ENCODE peak calls at places on chromosomes 16 and 17, in four cellular contexts. One of them, this sample, is unnamed.

GRCh38 chr17:75077072-75077489 is 10.7 kb upstream of the SLC16A5 start:
- DNase-seq in IMR-90: no peak
- DNase-seq in K562: no peak
- DNase-seq in HepG2: peak
- DNase-seq in this sample: no peak

GRCh38 chr16:16110111-16110490 is 113.2 kb downstream of the ABCC6 start:
- DNase-seq in IMR-90: no peak
- DNase-seq in K562: no peak
- DNase-seq in HepG2: no peak
- DNase-seq in this sample: no peak

GRCh38 chr17:19996502-19996901 is 12.7 kb upstream of the SPECC1 start:
- DNase-seq in IMR-90: no peak
- DNase-seq in K562: no peak
- DNase-seq in HepG2: no peak
- DNase-seq in this sample: no peak

GRCh38 chr17:55420776-55421178 is 858 bp downstream of the MMD start:
- DNase-seq in IMR-90: no peak
- DNase-seq in K562: peak
- DNase-seq in HepG2: no peak
- DNase-seq in this sample: no peak

GRCh38 chr17:10105513-10106001 is 92.8 kb downstream of the GAS7 start:
- DNase-seq in IMR-90: peak
- DNase-seq in K562: no peak
- DNase-seq in HepG2: no peak
- DNase-seq in this sample: no peak

GRCh38 chr17:72362466-72363335 is 241.9 kb downstream of the SOX9 start:
- DNase-seq in IMR-90: peak
- DNase-seq in K562: no peak
- DNase-seq in HepG2: peak
- DNase-seq in this sample: peak

GRCh38 chr16:19912445-19913305 is 28.0 kb upstream of the GPRC5B start:
- DNase-seq in IMR-90: peak
- DNase-seq in K562: no peak
- DNase-seq in HepG2: no peak
- DNase-seq in this sample: no peak

GRCh38 chr17:35740997-35741931 is 9.8 kb downstream of the RASL10B start:
- DNase-seq in IMR-90: no peak
- DNase-seq in K562: peak
- DNase-seq in HepG2: no peak
- DNase-seq in this sample: no peak

GRCh38 chr17:8939496-8940334 is 25.8 kb downstream of the PIK3R5 start:
- DNase-seq in IMR-90: no peak
- DNase-seq in K562: no peak
- DNase-seq in HepG2: no peak
- DNase-seq in this sample: no peak

GRCh38 chr16:2480948-2481347 is 6.0 kb downstream of the TBC1D24 start:
- DNase-seq in IMR-90: no peak
- DNase-seq in K562: no peak
- DNase-seq in HepG2: no peak
- DNase-seq in this sample: no peak

GRCh38 chr16:13919330-13919682 is 648 bp upstream of the ERCC4 start:
- DNase-seq in IMR-90: peak
- DNase-seq in K562: peak
- DNase-seq in HepG2: peak
- DNase-seq in this sample: peak

GRCh38 chr16:75461575-75461974 is 2.9 kb downstream of the TMEM170A start:
- DNase-seq in IMR-90: no peak
- DNase-seq in K562: no peak
- DNase-seq in HepG2: no peak
- DNase-seq in this sample: no peak

GRCh38 chr17:41894791-41895331 is 23.9 kb downstream of the ACLY start:
- DNase-seq in IMR-90: peak
- DNase-seq in K562: no peak
- DNase-seq in HepG2: no peak
- DNase-seq in this sample: peak

GRCh38 chr16:14003119-14003570 is 68.0 kb upstream of the MRTFB start:
- DNase-seq in IMR-90: peak
- DNase-seq in K562: peak
- DNase-seq in HepG2: no peak
- DNase-seq in this sample: no peak

GRCh38 chr17:73719588-73720071 is 75.4 kb upstream of the SDK2 start:
- DNase-seq in IMR-90: no peak
- DNase-seq in K562: no peak
- DNase-seq in HepG2: peak
- DNase-seq in this sample: no peak

GRCh38 chr17:57442914-57443571 is 186.7 kb downstream of the MSI2 start:
- DNase-seq in IMR-90: no peak
- DNase-seq in K562: no peak
- DNase-seq in HepG2: no peak
- DNase-seq in this sample: peak

GRCh38 chr16:84096447-84097005 is 20.2 kb downstream of the MBTPS1 start:
- DNase-seq in IMR-90: no peak
- DNase-seq in K562: no peak
- DNase-seq in HepG2: peak
- DNase-seq in this sample: no peak
- H3K4me2 ChIP-seq in IMR-90: no peak
- H3K4me2 ChIP-seq in K562: no peak
- H3K4me2 ChIP-seq in HepG2: no peak
- H3K4me2 ChIP-seq in this sample: peak

GRCh38 chr17:77213778-77214132 is 73.0 kb downstream of the SEC14L1 start:
- DNase-seq in IMR-90: no peak
- DNase-seq in K562: no peak
- DNase-seq in HepG2: no peak
- DNase-seq in this sample: no peak

GRCh38 chr17:77214743-77215142 is 74.0 kb downstream of the SEC14L1 start:
- DNase-seq in IMR-90: peak
- DNase-seq in K562: peak
- DNase-seq in HepG2: peak
- DNase-seq in this sample: peak

GRCh38 chr17:77214328-77214727 is 73.6 kb downstream of the SEC14L1 start:
- DNase-seq in IMR-90: no peak
- DNase-seq in K562: no peak
- DNase-seq in HepG2: no peak
- DNase-seq in this sample: no peak

GRCh38 chr17:77216435-77216980 is 75.7 kb downstream of the SEC14L1 start:
- DNase-seq in IMR-90: no peak
- DNase-seq in K562: no peak
- DNase-seq in HepG2: no peak
- DNase-seq in this sample: no peak

GRCh38 chr17:77215281-77215680 is 74.5 kb downstream of the SEC14L1 start:
- DNase-seq in IMR-90: no peak
- DNase-seq in K562: no peak
- DNase-seq in HepG2: no peak
- DNase-seq in this sample: no peak
- TF ChIP-seq MAZ in IMR-90: no peak
- TF ChIP-seq MAZ in K562: no peak
- TF ChIP-seq MAZ in HepG2: no peak
- TF ChIP-seq MAZ in this sample: no peak

GRCh38 chr17:15122857-15123256 is 142.3 kb downstream of the PMP22 start:
- DNase-seq in IMR-90: no peak
- DNase-seq in K562: no peak
- DNase-seq in HepG2: no peak
- DNase-seq in this sample: no peak

GRCh38 chr17:15121426-15121825 is 143.7 kb downstream of the PMP22 start:
- DNase-seq in IMR-90: peak
- DNase-seq in K562: no peak
- DNase-seq in HepG2: no peak
- DNase-seq in this sample: no peak

GRCh38 chr17:15119928-15120327 is 145.2 kb downstream of the PMP22 start:
- DNase-seq in IMR-90: no peak
- DNase-seq in K562: no peak
- DNase-seq in HepG2: no peak
- DNase-seq in this sample: no peak

GRCh38 chr17:15123593-15124590 is 141.2 kb downstream of the PMP22 start:
- DNase-seq in IMR-90: peak
- DNase-seq in K562: no peak
- DNase-seq in HepG2: no peak
- DNase-seq in this sample: no peak

GRCh38 chr17:15124746-15125145 is 140.4 kb downstream of the PMP22 start:
- DNase-seq in IMR-90: no peak
- DNase-seq in K562: no peak
- DNase-seq in HepG2: no peak
- DNase-seq in this sample: no peak
- TF ChIP-seq SMC3 in IMR-90: no peak
- TF ChIP-seq SMC3 in K562: no peak
- TF ChIP-seq SMC3 in HepG2: no peak
- TF ChIP-seq SMC3 in this sample: no peak

DNA sequence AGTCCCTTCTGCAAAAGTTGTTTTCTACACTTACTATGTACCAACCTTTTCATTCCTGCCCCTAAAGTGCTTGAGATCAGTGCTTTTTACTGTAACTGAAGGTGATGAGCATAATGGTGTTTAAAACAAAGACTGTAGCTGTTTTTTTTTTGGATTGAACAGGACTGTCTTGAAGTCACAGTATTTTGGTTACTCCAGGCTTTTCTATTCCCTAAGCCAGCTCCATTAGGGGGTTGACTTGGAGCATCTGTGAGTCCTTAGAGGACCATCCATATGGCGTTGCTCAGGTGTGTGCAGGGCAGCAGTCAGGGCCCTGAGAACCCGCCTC is 29.0 kb upstream of the LGALS9 start:
- DNase-seq in IMR-90: no peak
- DNase-seq in K562: no peak
- DNase-seq in HepG2: no peak
- DNase-seq in this sample: no peak
- H3K4me2 ChIP-seq in IMR-90: no peak
- H3K4me2 ChIP-seq in K562: peak
- H3K4me2 ChIP-seq in HepG2: no peak
- H3K4me2 ChIP-seq in this sample: no peak

GRCh38 chr16:58464916-58465731 is 34.8 kb upstream of the NDRG4 start:
- DNase-seq in IMR-90: no peak
- DNase-seq in K562: no peak
- DNase-seq in HepG2: no peak
- DNase-seq in this sample: peak
- TF ChIP-seq MAZ in IMR-90: no peak
- TF ChIP-seq MAZ in K562: no peak
- TF ChIP-seq MAZ in HepG2: no peak
- TF ChIP-seq MAZ in this sample: no peak

GRCh38 chr17:78745407-78746088 is 36.5 kb downstream of the CYTH1 start:
- DNase-seq in IMR-90: peak
- DNase-seq in K562: no peak
- DNase-seq in HepG2: peak
- DNase-seq in this sample: no peak
- TF ChIP-seq SMC3 in IMR-90: peak
- TF ChIP-seq SMC3 in K562: peak
- TF ChIP-seq SMC3 in HepG2: peak
- TF ChIP-seq SMC3 in this sample: peak